ENCODE peak calls at places on chromosomes 7 and 10, in six cellular contexts. One of them, this sample, is unnamed.

GRCh38 chr7:122299624-122299934 is 5.0 kb downstream of the FEZF1 start:
- DNase-seq in MM.1S: no peak
- DNase-seq in heart left ventricle: no peak
- DNase-seq in HTR-8/SVneo: no peak
- DNase-seq in NCI-H1694 treated with DMSO at 0.1 percent for 48 hours: no peak
- DNase-seq in AG04450: no peak
- DNase-seq in this sample: no peak

GRCh38 chr7:155206286-155207020 is 91.2 kb upstream of the INSIG1 start:
- DNase-seq in MM.1S: peak; percentile 52
- DNase-seq in heart left ventricle: peak; percentile 84
- DNase-seq in HTR-8/SVneo: no peak
- DNase-seq in NCI-H1694 treated with DMSO at 0.1 percent for 48 hours: no peak
- DNase-seq in AG04450: peak; percentile 38
- DNase-seq in this sample: no peak

GRCh38 chr10:77846718-77847311 is 79.7 kb downstream of the DLG5 start:
- DNase-seq in MM.1S: peak; percentile 60
- DNase-seq in heart left ventricle: peak; percentile 76
- DNase-seq in HTR-8/SVneo: peak; percentile 78
- DNase-seq in NCI-H1694 treated with DMSO at 0.1 percent for 48 hours: peak; percentile 55
- DNase-seq in AG04450: peak; percentile 51
- DNase-seq in this sample: peak; percentile 59

GRCh38 chr7:152574892-152575511 is 100.9 kb downstream of the XRCC2 start:
- DNase-seq in MM.1S: no peak
- DNase-seq in heart left ventricle: no peak
- DNase-seq in HTR-8/SVneo: no peak
- DNase-seq in NCI-H1694 treated with DMSO at 0.1 percent for 48 hours: no peak
- DNase-seq in AG04450: no peak
- DNase-seq in this sample: no peak

GRCh38 chr10:43623351-43623750 is 17.1 kb downstream of the ZNF485 start:
- DNase-seq in MM.1S: peak; percentile 45
- DNase-seq in heart left ventricle: no peak
- DNase-seq in HTR-8/SVneo: no peak
- DNase-seq in NCI-H1694 treated with DMSO at 0.1 percent for 48 hours: no peak
- DNase-seq in AG04450: no peak
- DNase-seq in this sample: no peak

GRCh38 chr10:47035447-47036337 is 124.5 kb downstream of the PTPN20 start:
- DNase-seq in MM.1S: no peak
- DNase-seq in heart left ventricle: no peak
- DNase-seq in HTR-8/SVneo: no peak
- DNase-seq in NCI-H1694 treated with DMSO at 0.1 percent for 48 hours: no peak
- DNase-seq in AG04450: no peak
- DNase-seq in this sample: no peak

GRCh38 chr10:121324678-121325213 is 273.5 kb downstream of the FGFR2 start:
- DNase-seq in MM.1S: no peak
- DNase-seq in heart left ventricle: no peak
- DNase-seq in HTR-8/SVneo: no peak
- DNase-seq in NCI-H1694 treated with DMSO at 0.1 percent for 48 hours: no peak
- DNase-seq in AG04450: no peak
- DNase-seq in this sample: no peak

GRCh38 chr10:111221682-111222470 is 145.0 kb downstream of the ADRA2A start:
- DNase-seq in MM.1S: no peak
- DNase-seq in heart left ventricle: no peak
- DNase-seq in HTR-8/SVneo: no peak
- DNase-seq in NCI-H1694 treated with DMSO at 0.1 percent for 48 hours: no peak
- DNase-seq in AG04450: no peak
- DNase-seq in this sample: no peak

GRCh38 chr7:36058020-36058592 is 94.9 kb upstream of the EEPD1 start:
- DNase-seq in MM.1S: no peak
- DNase-seq in heart left ventricle: no peak
- DNase-seq in HTR-8/SVneo: no peak
- DNase-seq in NCI-H1694 treated with DMSO at 0.1 percent for 48 hours: no peak
- DNase-seq in AG04450: no peak
- DNase-seq in this sample: no peak

GRCh38 chr7:157587487-157588270 is 250.9 kb downstream of the DNAJB6 start:
- DNase-seq in MM.1S: no peak
- DNase-seq in heart left ventricle: no peak
- DNase-seq in HTR-8/SVneo: no peak
- DNase-seq in NCI-H1694 treated with DMSO at 0.1 percent for 48 hours: peak; percentile 55
- DNase-seq in AG04450: no peak
- DNase-seq in this sample: peak; percentile 73

GRCh38 chr10:57333880-57334279 is 933.8 kb downstream of the IPMK start:
- DNase-seq in MM.1S: no peak
- DNase-seq in heart left ventricle: no peak
- DNase-seq in HTR-8/SVneo: no peak
- DNase-seq in NCI-H1694 treated with DMSO at 0.1 percent for 48 hours: no peak
- DNase-seq in AG04450: no peak
- DNase-seq in this sample: no peak

GRCh38 chr7:46315891-46316290 is 394.8 kb upstream of the IGFBP3 start:
- DNase-seq in MM.1S: no peak
- DNase-seq in heart left ventricle: no peak
- DNase-seq in HTR-8/SVneo: peak; percentile 36
- DNase-seq in NCI-H1694 treated with DMSO at 0.1 percent for 48 hours: no peak
- DNase-seq in AG04450: no peak
- DNase-seq in this sample: no peak

GRCh38 chr10:132663666-132664365 is 122.1 kb downstream of the NKX6-2 start:
- DNase-seq in MM.1S: no peak
- DNase-seq in heart left ventricle: no peak
- DNase-seq in HTR-8/SVneo: no peak
- DNase-seq in NCI-H1694 treated with DMSO at 0.1 percent for 48 hours: no peak
- DNase-seq in AG04450: no peak
- DNase-seq in this sample: no peak

GRCh38 chr10:24622781-24623301 is 100.8 kb downstream of the ARHGAP21 start:
- DNase-seq in MM.1S: no peak
- DNase-seq in heart left ventricle: no peak
- DNase-seq in HTR-8/SVneo: no peak
- DNase-seq in NCI-H1694 treated with DMSO at 0.1 percent for 48 hours: no peak
- DNase-seq in AG04450: no peak
- DNase-seq in this sample: no peak

GRCh38 chr7:105808703-105809590 is 67.5 kb downstream of the ATXN7L1 start:
- DNase-seq in MM.1S: peak; percentile 89
- DNase-seq in heart left ventricle: no peak
- DNase-seq in HTR-8/SVneo: no peak
- DNase-seq in NCI-H1694 treated with DMSO at 0.1 percent for 48 hours: no peak
- DNase-seq in AG04450: peak; percentile 21
- DNase-seq in this sample: no peak

GRCh38 chr7:55109384-55110167 is 90.8 kb downstream of the EGFR start:
- DNase-seq in MM.1S: no peak
- DNase-seq in heart left ventricle: no peak
- DNase-seq in HTR-8/SVneo: no peak
- DNase-seq in NCI-H1694 treated with DMSO at 0.1 percent for 48 hours: no peak
- DNase-seq in AG04450: no peak
- DNase-seq in this sample: no peak

GRCh38 chr10:127168251-127168650 is 28.1 kb downstream of the INSYN2A start:
- DNase-seq in MM.1S: no peak
- DNase-seq in heart left ventricle: no peak
- DNase-seq in HTR-8/SVneo: no peak
- DNase-seq in NCI-H1694 treated with DMSO at 0.1 percent for 48 hours: no peak
- DNase-seq in AG04450: no peak
- DNase-seq in this sample: no peak

GRCh38 chr10:15652757-15653156 is 67.0 kb downstream of the ITGA8 start:
- DNase-seq in MM.1S: no peak
- DNase-seq in heart left ventricle: no peak
- DNase-seq in HTR-8/SVneo: no peak
- DNase-seq in NCI-H1694 treated with DMSO at 0.1 percent for 48 hours: no peak
- DNase-seq in AG04450: no peak
- DNase-seq in this sample: no peak